ENCODE peak calls at places on chromosomes 12 and 14, in ten cellular contexts. P is Right ventricle myocardium superior; N is caudate nucleus; K is LoVo; W is T-cell; C is endothelial cell; G is Peyer's patch; L is small intestine; D is activated CD8-positive, alpha-beta memory T cell treated with anti-CD3 and anti-CD28 coated beads for 4 hours; Q is stimulated activated CD4-positive, alpha-beta T cell treated with anti-CD3 and anti-CD28 coated beads, Interleukin-4, amount 100 ng/mL, for 48 hours. E is an unnamed sample.

GRCh38 chr12:52720487-52720886 is 17.2 kb upstream of the KRT77 start:
- DNase-seq in N (no peak), K (no peak), W (no peak), P (no peak), D (no peak), C (no peak), L (no peak), G (no peak), Q (no peak), E (no peak)

GRCh38 chr12:39103552-39104165 is 198.3 kb upstream of the CPNE8 start:
- DNase-seq in Q (no peak), N (no peak), P (no peak), D (no peak), L (peak), C (peak), G (no peak), W (no peak), K (peak), E (peak)

GRCh38 chr12:47087088-47087688 is 7.4 kb upstream of the AMIGO2 start:
- DNase-seq in N (no peak), G (no peak), W (no peak), Q (no peak), C (no peak), L (no peak), D (no peak), P (no peak), K (no peak), E (no peak)

GRCh38 chr12:124422570-124423523 is 128.0 kb downstream of the RFLNA start:
- DNase-seq in W (no peak), L (peak), C (no peak), Q (no peak), G (peak), N (peak), D (no peak), K (peak), P (peak), E (no peak)

GRCh38 chr14:72243894-72244293 is 311.7 kb downstream of the RGS6 start:
- DNase-seq in C (no peak), G (no peak), W (no peak), P (no peak), N (no peak), Q (no peak), D (no peak), K (no peak), L (no peak), E (no peak)

GRCh38 chr12:51868821-51869489 is 18.9 kb upstream of the ANKRD33 start:
- DNase-seq in Q (no peak), L (peak), N (no peak), C (no peak), P (no peak), K (no peak), W (peak), G (no peak), D (no peak), E (no peak)

GRCh38 chr14:23147676-23148075 is 28.6 kb upstream of the CEBPE start:
- DNase-seq in P (no peak), C (no peak), W (no peak), D (no peak), G (no peak), Q (no peak), K (peak), L (peak), N (no peak), E (no peak)

GRCh38 chr12:26629864-26630263 is 203.1 kb downstream of the ITPR2 start:
- DNase-seq in C (no peak), N (no peak), D (no peak), G (no peak), Q (no peak), P (no peak), K (no peak), W (no peak), L (no peak), E (no peak)

GRCh38 chr14:90300649-90301048 is 31.1 kb downstream of the NRDE2 start:
- DNase-seq in G (no peak), Q (no peak), N (no peak), L (no peak), K (no peak), P (no peak), C (no peak), W (no peak), D (no peak), E (no peak)

GRCh38 chr12:109888179-109889020 is 8.1 kb upstream of the GLTP start:
- DNase-seq in G (peak), P (no peak), Q (no peak), N (no peak), W (no peak), L (no peak), D (no peak), C (no peak), K (peak), E (no peak)

E was measured in naive B cell.